ENCODE peak calls at places on chromosomes 16 and 17, in six cellular contexts. A is A549, O is HepG2, M is upper lobe of left lung, J is GM12878, H is K562. S is an unnamed sample. For H3K4me1, the result is how much of the 10 kb centered on the place peaks cover.

GRCh38 chr17:21001111-21001812 is 41.5 kb downstream of the USP22 start:
- ATAC-seq in O (no peak), M (no peak), A (no peak), J (no peak), H (no peak), S (no peak)

GRCh38 chr16:48535831-48536599 is 74.0 kb downstream of the N4BP1 start:
- ATAC-seq in J (peak), A (no peak), M (peak), H (no peak), O (peak), S (peak)

GRCh38 chr16:10495031-10495345 is 85.4 kb downstream of the EMP2 start:
- ATAC-seq in M (no peak), H (no peak), O (no peak), J (no peak), A (no peak), S (no peak)

GRCh38 chr17:15027853-15028252 is 237.3 kb downstream of the PMP22 start:
- ATAC-seq in J (no peak), O (no peak), M (no peak), A (no peak), H (no peak), S (no peak)

GRCh38 chr16:28318042-28318597 is 25.8 kb downstream of the SBK1 start:
- ATAC-seq in A (no peak), J (no peak), M (no peak), O (no peak), H (no peak), S (no peak)

GRCh38 chr16:88681709-88682451 is 4.4 kb downstream of the SNAI3 start:
- ATAC-seq in M (peak), O (peak), H (no peak), A (no peak), J (peak), S (peak)

GRCh38 chr16:58329147-58329546 is 34.3 kb upstream of the PRSS54 start:
- ATAC-seq in H (no peak), M (peak), J (no peak), O (no peak), A (no peak), S (no peak)

GRCh38 chr17:29059281-29059680 is 16.3 kb downstream of the PIPOX start:
- ATAC-seq in J (no peak), M (no peak), O (no peak), H (no peak), A (peak), S (no peak)

GRCh38 chr17:50482516-50482915 is 3.9 kb downstream of the RSAD1 start:
- ATAC-seq in H (peak), A (peak), O (peak), M (peak), J (peak), S (peak)

GRCh38 chr17:560379-560935 is 154.2 kb downstream of the VPS53 start:
- ATAC-seq in H (no peak), A (peak), M (peak), J (no peak), O (no peak), S (peak)

GRCh38 chr16:87581867-87582220 is 20.5 kb upstream of the JPH3 start:
- ATAC-seq in J (no peak), M (peak), H (peak), O (peak), A (peak), S (peak)

GRCh38 chr16:73034374-73034773 is 13.6 kb downstream of the ZFHX3 start:
- ATAC-seq in M (no peak), J (peak), H (no peak), O (no peak), A (no peak), S (no peak)

GRCh38 chr16:17176199-17176598 is 294.6 kb downstream of the XYLT1 start:
- ATAC-seq in M (no peak), O (no peak), H (no peak), A (no peak), J (no peak), S (no peak)

GRCh38 chr17:73969956-73970355 is 233.5 kb upstream of the RPL38 start:
- ATAC-seq in O (peak), H (no peak), M (peak), A (peak), J (no peak), S (no peak)

GRCh38 chr16:65111306-65111705 is 10.6 kb downstream of the CDH11 start:
- ATAC-seq in J (no peak), O (no peak), M (no peak), H (no peak), A (no peak), S (no peak)

GRCh38 chr17:50596191-50597037 is 35.9 kb downstream of the CACNA1G start:
- ATAC-seq in M (no peak), H (peak), A (no peak), O (peak), J (no peak), S (no peak)

GRCh38 chr17:76758570-76758969 is 20.7 kb downstream of the MFSD11 start:
- ATAC-seq in H (no peak), O (no peak), A (no peak), J (no peak), M (no peak), S (no peak)

GRCh38 chr16:3525951-3526350 is 25.1 kb downstream of the CLUAP1 start:
- ATAC-seq in H (no peak), A (no peak), O (no peak), M (no peak), J (no peak), S (no peak)

GRCh38 chr17:65656390-65657250 is 95.2 kb upstream of the AXIN2 start:
- ATAC-seq in A (peak), O (peak), J (peak), H (no peak), M (no peak), S (no peak)

GRCh38 chr17:64534187-64534586 is 27.4 kb downstream of the CEP95 start:
- ATAC-seq in M (no peak), O (peak), H (peak), A (peak), J (peak), S (no peak)

GRCh38 chr17:70394833-70395232 is 225.5 kb downstream of the KCNJ2 start:
- ATAC-seq in A (no peak), J (no peak), O (no peak), M (no peak), H (no peak), S (no peak)

DNA sequence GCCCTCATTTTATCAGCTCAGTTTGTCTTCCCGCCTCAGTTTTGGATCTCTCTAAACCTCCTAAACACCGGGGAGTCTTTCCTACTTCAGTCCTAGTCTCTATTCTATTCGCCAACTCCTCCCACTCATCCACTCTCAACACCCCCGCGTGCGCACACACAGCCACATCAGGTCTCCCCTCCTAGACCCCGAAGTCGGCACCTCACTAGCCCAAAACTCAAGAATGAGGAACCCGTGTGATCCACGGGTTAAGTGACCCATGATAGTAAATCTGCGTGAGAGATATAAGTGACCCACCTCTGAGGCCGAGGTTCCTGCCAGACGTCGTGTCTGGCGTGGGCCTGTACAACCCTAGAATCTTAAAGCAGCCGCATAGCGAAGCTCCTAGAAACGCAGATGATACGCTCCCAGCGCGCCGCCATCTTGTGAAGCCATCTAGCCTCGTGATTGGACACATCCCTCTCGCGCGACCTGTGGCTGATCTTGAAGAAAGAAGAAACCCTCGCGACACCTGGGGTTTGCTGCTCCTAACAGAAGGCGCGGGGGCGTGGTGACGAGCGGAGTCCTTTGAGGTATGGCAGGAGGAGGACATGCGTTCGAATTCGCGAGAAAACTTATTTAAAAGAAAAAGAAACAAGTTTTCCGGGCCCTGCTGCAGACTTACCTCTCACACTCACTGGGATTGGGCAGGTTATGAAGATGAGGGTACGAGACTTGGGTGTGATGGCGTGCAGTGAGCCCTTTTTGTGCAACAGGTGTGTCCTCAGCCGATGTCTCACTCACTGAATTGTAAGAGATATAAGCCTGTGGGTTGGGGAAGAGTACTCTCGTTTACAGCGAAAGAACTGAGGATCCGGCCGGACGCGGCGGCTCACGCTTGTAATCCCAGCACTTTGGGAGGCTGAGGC is at the start of gene METTL16:
- ATAC-seq in H (peak), M (peak), A (peak), J (peak), O (peak), S (peak)
- TF ChIP-seq EP300 in H (no peak), M (no peak), A (no peak), J (no peak), O (no peak), S (no peak)

DNA sequence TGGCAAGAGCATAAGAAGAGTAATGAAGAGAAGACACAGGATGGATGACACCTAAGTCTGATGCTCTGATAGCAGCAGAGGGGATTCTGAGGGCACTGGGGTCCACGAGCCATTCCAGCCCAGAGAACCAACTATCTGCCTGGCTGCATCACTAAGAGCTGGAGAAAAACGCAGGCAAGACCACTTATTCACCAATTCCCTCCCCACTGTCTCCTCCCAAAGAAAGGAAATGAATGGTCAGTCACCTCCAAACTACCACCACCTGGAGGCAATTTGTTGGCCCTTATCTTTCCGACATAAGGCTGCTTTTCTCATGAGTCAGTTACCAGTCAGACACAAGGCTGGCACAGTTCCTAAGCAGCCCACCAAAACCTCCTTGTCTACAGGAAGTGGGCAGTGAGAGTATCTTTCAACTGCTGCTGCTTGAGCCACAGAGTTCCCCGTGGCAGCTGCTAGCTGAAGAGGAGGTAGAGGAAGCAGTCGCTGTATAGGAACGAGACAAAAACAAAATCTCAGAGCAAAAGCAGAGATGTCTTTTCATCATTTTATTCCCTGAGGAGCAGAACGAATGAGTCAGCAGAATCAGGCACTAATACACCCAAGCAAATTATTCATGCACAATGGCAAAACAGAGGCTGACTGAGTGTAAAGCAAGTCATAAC is 111.1 kb downstream of the SMG6 start:
- ATAC-seq in J (peak), H (no peak), A (peak), M (no peak), O (no peak), S (peak)
- H3K4me1 ChIP-seq in J (under half), H (under half), A (under half), M (under half), O (under half), S (under half)

DNA sequence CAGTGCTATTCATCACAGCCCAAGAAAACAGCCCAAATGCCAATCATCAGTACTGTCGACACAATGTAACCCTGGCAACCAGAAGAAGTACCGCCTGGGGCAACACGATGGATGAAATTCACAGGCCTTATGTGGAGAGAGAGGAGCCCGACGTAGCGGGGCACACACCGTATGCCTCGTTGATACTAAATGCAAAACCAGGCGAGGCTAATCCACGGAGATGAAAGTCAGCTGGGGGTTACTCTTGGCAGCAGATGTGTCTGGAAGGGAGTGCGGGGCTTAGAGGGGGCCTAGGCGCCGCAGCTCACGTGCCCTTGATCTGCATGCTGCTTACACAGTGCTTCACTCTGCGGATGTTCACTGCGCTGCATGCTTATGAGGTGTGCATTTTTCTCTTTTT is 29.8 kb downstream of the ITGAE start:
- ATAC-seq in J (no peak), A (no peak), O (peak), H (no peak), M (no peak), S (no peak)
- TF ChIP-seq EP300 in J (no peak), A (no peak), O (no peak), H (no peak), M (no peak), S (no peak)

GRCh38 chr16:82059983-82060421 is 24.9 kb downstream of the HSD17B2 start:
- ATAC-seq in M (no peak), A (no peak), J (no peak), H (no peak), O (peak), S (no peak)

GRCh38 chr16:82061861-82062525 is 26.9 kb downstream of the HSD17B2 start:
- ATAC-seq in J (peak), H (peak), A (peak), M (no peak), O (peak), S (no peak)

GRCh38 chr16:82056550-82056896 is 21.5 kb downstream of the HSD17B2 start:
- ATAC-seq in J (no peak), O (no peak), H (no peak), A (no peak), M (no peak), S (no peak)

GRCh38 chr16:82062645-82063058 is 27.6 kb downstream of the HSD17B2 start:
- ATAC-seq in A (no peak), H (no peak), M (peak), O (peak), J (no peak), S (no peak)

DNA sequence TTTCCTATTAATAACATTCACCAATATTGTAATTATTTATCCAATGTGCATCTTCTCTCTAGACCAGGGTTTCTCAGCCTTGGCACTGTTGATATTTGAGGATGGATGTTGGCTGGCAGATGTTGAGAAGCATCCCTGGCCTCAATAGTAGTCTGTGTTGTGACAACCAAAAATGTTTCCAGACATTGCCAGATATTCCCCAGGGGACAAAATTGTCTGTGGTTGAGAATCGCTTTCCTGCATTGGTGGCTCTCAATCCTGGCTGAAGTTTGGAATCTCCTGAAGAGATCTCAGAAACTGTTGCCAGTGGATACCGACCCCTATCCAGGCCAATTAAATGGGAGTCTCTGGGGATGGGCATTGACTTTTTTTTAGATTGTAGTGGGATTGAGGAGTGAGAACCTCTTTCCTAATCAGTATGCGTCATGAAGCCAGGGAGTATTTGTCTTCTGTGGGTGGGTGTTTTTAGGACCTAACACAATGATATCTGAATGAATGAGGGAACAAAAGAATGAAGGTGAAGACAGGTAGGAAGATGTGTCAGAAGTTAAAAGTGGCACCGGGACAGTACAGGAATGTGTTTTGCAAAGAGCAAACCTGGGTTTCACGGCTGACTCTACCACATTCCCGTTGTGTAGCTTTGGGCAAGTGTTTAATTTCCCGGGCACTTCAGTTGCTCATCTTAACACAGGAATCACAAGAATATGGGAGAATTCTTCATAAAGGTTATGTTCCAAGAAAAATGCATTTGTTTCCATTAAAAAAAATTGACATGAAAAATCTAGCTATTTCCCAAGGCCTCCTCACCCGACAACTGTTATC is 24.3 kb downstream of the HSD17B2 start:
- ATAC-seq in J (no peak), O (no peak), H (no peak), M (no peak), A (no peak), S (no peak)
- H3K4me1 ChIP-seq in J (under half), O (half or more), H (under half), M (under half), A (under half), S (under half)

GRCh38 chr17:37610971-37611370 is 1.8 kb upstream of the SYNRG start:
- ATAC-seq in H (no peak), M (no peak), J (no peak), O (no peak), A (no peak), S (no peak)

GRCh38 chr17:37607637-37608368 is 1.4 kb downstream of the SYNRG start:
- ATAC-seq in M (no peak), J (peak), H (no peak), A (no peak), O (no peak), S (no peak)

GRCh38 chr17:37608369-37609169 is 649 bp downstream of the SYNRG start:
- ATAC-seq in J (peak), M (peak), A (peak), O (peak), H (peak), S (peak)

GRCh38 chr17:37605813-37606505 is 3.3 kb downstream of the SYNRG start:
- ATAC-seq in A (no peak), H (no peak), O (no peak), M (no peak), J (peak), S (no peak)

DNA sequence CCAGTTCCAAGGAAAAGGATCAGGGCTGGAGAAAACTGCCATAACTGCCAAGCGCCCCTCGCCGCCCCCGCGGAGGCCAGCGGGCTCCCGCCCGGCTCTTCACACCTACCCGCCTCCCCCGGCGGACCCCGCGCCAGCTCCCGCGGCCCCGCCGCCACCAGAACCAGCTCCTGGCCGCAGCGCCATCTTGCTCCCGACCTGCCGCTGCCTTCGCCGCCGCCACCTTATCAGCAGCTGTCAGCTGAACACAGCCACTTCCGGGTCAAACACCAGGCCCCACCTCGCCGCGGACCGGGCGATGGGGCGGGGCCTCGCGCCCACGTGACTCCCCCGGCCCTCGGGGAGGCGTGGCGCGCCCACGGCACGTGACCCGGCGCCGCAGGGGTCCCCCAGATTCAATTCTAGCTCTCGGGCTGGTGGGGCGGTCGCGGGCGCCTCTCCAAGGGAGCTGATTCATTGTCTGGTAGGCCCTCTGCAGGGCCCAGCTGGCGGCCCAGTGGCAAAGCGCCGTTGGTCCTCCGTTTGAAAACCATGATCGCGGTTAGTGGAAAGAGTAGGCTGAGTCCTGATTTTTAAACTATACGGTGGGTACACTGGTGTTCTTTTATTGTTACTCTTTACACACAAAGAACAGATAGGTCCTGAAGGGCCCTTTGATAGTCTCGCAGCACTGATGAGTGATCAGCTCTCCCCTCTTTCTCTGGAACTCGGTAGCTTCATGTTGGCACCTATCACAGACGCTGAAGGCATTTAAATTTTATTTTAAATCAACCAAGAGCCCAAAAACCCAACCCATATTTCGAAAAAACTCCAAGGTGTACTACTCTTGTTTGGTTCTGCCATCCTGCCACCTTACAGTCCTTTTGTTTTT is at the start of gene SYNRG:
- ATAC-seq in M (peak), H (peak), J (peak), A (peak), O (peak), S (peak)
- TF ChIP-seq EP300 in M (no peak), H (peak), J (no peak), A (no peak), O (no peak), S (no peak)

GRCh38 chr17:48627625-48628510 is 1.7 kb upstream of the HOXB9 start:
- ATAC-seq in A (no peak), O (no peak), J (no peak), M (no peak), H (peak), S (no peak)
- H3K4me1 ChIP-seq in A (under half), O (under half), J (under half), M (under half), H (half or more), S (under half)

DNA sequence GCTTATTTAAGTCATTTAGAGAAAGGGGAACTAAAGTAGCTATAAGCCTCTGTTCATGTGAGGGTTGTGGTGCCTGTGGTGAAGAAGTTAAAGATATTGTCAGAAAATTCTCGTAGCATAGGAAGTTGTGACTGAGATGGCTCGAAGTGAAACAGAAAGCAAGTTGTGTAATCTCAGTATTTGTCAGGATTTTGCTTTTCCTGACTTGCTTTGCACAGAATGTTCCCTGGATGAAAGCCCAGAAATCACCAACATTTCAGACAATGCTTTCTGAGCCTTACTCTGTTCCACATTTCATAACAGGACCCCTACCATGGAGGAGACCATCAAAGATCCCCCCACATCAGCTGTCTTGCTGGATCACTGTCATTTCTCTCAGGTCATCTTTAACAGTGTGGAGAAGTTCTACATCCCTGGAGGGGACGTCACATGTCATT is 10.6 kb downstream of the CALCOCO2 start:
- ATAC-seq in O (no peak), H (no peak), A (no peak), M (peak), J (peak), S (peak)
- TF ChIP-seq EP300 in O (no peak), H (no peak), A (no peak), M (no peak), J (peak), S (no peak)

S was measured in gastroesophageal sphincter.